ENCODE peak calls at places on chromosomes 7 and 10, in five cellular contexts. One of them, this sample, is unnamed.

GRCh38 chr7:1842321-1843221 is 172.5 kb downstream of the ELFN1 start:
- DNase-seq in fibroblast of villous mesenchyme: no peak
- DNase-seq in aorta: peak; percentile 20
- DNase-seq in H7: peak; percentile 80
- DNase-seq in AG04450: no peak
- DNase-seq in this sample: peak; percentile 14

GRCh38 chr10:33073641-33074410 is 115.8 kb upstream of the ITGB1 start:
- DNase-seq in fibroblast of villous mesenchyme: peak; percentile 70
- DNase-seq in aorta: no peak
- DNase-seq in H7: no peak
- DNase-seq in AG04450: no peak
- DNase-seq in this sample: peak; percentile 77

GRCh38 chr7:45579386-45579785 is 5.2 kb downstream of the ADCY1 start:
- DNase-seq in fibroblast of villous mesenchyme: no peak
- DNase-seq in aorta: no peak
- DNase-seq in H7: no peak
- DNase-seq in AG04450: no peak
- DNase-seq in this sample: no peak

GRCh38 chr10:102324061-102324460 is 71.4 kb upstream of the NFKB2 start:
- DNase-seq in fibroblast of villous mesenchyme: peak; percentile 50
- DNase-seq in aorta: no peak
- DNase-seq in H7: peak; percentile 35
- DNase-seq in AG04450: no peak
- DNase-seq in this sample: peak; percentile 59

GRCh38 chr7:36567699-36568436 is 156.4 kb downstream of the AOAH start:
- DNase-seq in fibroblast of villous mesenchyme: no peak
- DNase-seq in aorta: no peak
- DNase-seq in H7: no peak
- DNase-seq in AG04450: no peak
- DNase-seq in this sample: no peak

GRCh38 chr7:97269741-97270140 is 152.2 kb downstream of the SDHAF3 start:
- DNase-seq in fibroblast of villous mesenchyme: peak; percentile 28
- DNase-seq in aorta: no peak
- DNase-seq in H7: no peak
- DNase-seq in AG04450: no peak
- DNase-seq in this sample: no peak

GRCh38 chr7:26705567-26705966 is 158.8 kb downstream of the SKAP2 start:
- DNase-seq in fibroblast of villous mesenchyme: peak; percentile 82
- DNase-seq in aorta: no peak
- DNase-seq in H7: no peak
- DNase-seq in AG04450: peak; percentile 88
- DNase-seq in this sample: peak; percentile 96

GRCh38 chr7:137804819-137805218 is 42.0 kb downstream of the DGKI start:
- DNase-seq in fibroblast of villous mesenchyme: no peak
- DNase-seq in aorta: no peak
- DNase-seq in H7: no peak
- DNase-seq in AG04450: no peak
- DNase-seq in this sample: no peak

GRCh38 chr7:415646-416525 is 103.8 kb downstream of the PDGFA start:
- DNase-seq in fibroblast of villous mesenchyme: no peak
- DNase-seq in aorta: peak; percentile 34
- DNase-seq in H7: peak; percentile 56
- DNase-seq in AG04450: no peak
- DNase-seq in this sample: no peak

GRCh38 chr10:88553116-88553752 is 29.9 kb downstream of the RNLS start:
- DNase-seq in fibroblast of villous mesenchyme: peak; percentile 85
- DNase-seq in aorta: no peak
- DNase-seq in H7: peak; percentile 13
- DNase-seq in AG04450: peak; percentile 61
- DNase-seq in this sample: peak; percentile 85

GRCh38 chr7:30984359-30985107 is 20.8 kb downstream of the GHRHR start:
- DNase-seq in fibroblast of villous mesenchyme: no peak
- DNase-seq in aorta: no peak
- DNase-seq in H7: peak; percentile 84
- DNase-seq in AG04450: no peak
- DNase-seq in this sample: peak; percentile 56

GRCh38 chr7:30980751-30981150 is 17.0 kb downstream of the GHRHR start:
- DNase-seq in fibroblast of villous mesenchyme: no peak
- DNase-seq in aorta: no peak
- DNase-seq in H7: no peak
- DNase-seq in AG04450: no peak
- DNase-seq in this sample: no peak

GRCh38 chr7:30983914-30984247 is 20.1 kb downstream of the GHRHR start:
- DNase-seq in fibroblast of villous mesenchyme: no peak
- DNase-seq in aorta: no peak
- DNase-seq in H7: no peak
- DNase-seq in AG04450: no peak
- DNase-seq in this sample: no peak

GRCh38 chr7:30985756-30986155 is 22.0 kb downstream of the GHRHR start:
- DNase-seq in fibroblast of villous mesenchyme: no peak
- DNase-seq in aorta: no peak
- DNase-seq in H7: no peak
- DNase-seq in AG04450: no peak
- DNase-seq in this sample: no peak

DNA sequence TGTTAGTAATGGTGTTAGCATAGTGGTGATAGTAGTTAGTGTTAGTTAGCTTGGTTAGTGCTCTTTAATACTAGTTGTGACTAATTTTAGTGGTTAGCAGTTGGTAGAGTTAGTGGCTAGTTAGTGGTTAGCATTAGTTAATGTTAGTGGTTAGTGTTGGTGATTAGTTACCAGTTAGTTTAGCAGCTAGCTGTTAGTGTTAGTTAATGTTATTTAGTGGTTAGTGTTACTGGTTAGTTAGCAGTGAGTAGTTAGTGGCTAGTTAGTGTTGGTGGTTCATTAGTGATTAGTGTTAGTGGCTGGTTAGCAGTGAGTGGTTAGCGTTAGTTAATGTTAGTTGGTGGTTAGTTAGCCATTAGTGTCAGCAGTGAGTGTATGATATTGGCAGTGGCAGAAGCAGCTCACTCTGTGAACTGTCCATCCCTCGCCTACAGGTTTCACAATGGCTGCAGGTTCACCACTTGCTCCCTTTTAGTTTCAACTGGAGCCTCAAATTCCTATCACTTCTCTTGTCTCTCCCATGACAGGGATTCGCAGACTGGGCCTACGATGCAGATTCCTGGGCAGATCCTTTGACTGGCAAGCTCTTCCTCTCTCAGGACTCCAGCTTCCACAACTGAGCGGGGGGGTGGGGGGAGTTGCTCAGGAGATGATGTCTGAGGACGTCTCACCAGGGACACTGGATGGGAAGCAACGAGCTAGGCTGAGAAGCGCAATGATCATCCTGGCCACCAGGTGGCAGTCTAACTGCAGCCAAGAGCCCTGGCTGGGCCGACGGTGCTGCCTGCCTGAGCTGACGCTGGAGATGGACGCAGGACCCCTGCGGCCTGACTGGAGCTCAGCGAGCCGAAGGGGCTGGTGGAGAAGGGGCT is 19.5 kb downstream of the GHRHR start:
- DNase-seq in fibroblast of villous mesenchyme: peak; percentile 67
- DNase-seq in aorta: peak; percentile 87
- DNase-seq in H7: peak; percentile 91
- DNase-seq in AG04450: peak; percentile 53
- DNase-seq in this sample: peak; percentile 68
- H3K4me3 ChIP-seq in fibroblast of villous mesenchyme: no peak overlapping the region
- H3K4me3 ChIP-seq in aorta: no peak overlapping the region
- H3K4me3 ChIP-seq in H7: no peak overlapping the region
- H3K4me3 ChIP-seq in AG04450: no peak overlapping the region
- H3K4me3 ChIP-seq in this sample: no peak overlapping the region

GRCh38 chr7:94231333-94231732 is 163.4 kb upstream of the COL1A2 start:
- DNase-seq in fibroblast of villous mesenchyme: peak; percentile 26
- DNase-seq in aorta: no peak
- DNase-seq in H7: no peak
- DNase-seq in AG04450: no peak
- DNase-seq in this sample: no peak

GRCh38 chr7:94223375-94224084 is 171.2 kb upstream of the COL1A2 start:
- DNase-seq in fibroblast of villous mesenchyme: peak; percentile 73
- DNase-seq in aorta: no peak
- DNase-seq in H7: peak; percentile 18
- DNase-seq in AG04450: peak; percentile 34
- DNase-seq in this sample: peak; percentile 50

GRCh38 chr7:94228223-94228622 is 166.5 kb upstream of the COL1A2 start:
- DNase-seq in fibroblast of villous mesenchyme: no peak
- DNase-seq in aorta: no peak
- DNase-seq in H7: peak; percentile 7
- DNase-seq in AG04450: no peak
- DNase-seq in this sample: no peak

DNA sequence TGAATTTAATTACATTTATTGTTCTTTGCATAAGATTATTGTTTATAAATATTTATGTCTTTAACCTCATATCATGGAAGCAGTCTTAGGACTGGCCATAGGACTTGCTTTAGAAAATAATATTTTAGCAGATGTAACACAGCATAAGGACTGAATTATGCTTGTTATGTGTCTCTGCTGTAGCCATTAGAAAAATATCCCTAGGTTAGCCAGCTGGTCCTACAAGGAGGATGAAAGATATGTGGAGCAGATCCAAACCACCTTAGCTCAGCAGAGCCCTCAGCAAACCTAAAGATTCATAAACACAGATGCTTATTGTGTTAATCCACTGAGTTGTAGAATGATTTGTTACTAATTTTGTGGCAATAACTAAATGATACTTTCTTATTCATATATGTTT is 166.0 kb upstream of the COL1A2 start:
- DNase-seq in fibroblast of villous mesenchyme: peak; percentile 20
- DNase-seq in aorta: no peak
- DNase-seq in H7: no peak
- DNase-seq in AG04450: no peak
- DNase-seq in this sample: peak; percentile 65
- H3K4me3 ChIP-seq in fibroblast of villous mesenchyme: no peak overlapping the region
- H3K4me3 ChIP-seq in aorta: no peak overlapping the region
- H3K4me3 ChIP-seq in H7: no peak overlapping the region
- H3K4me3 ChIP-seq in AG04450: no peak overlapping the region
- H3K4me3 ChIP-seq in this sample: no peak overlapping the region

GRCh38 chr7:4684826-4685225 is 2.7 kb downstream of the FOXK1 start:
- DNase-seq in fibroblast of villous mesenchyme: no peak
- DNase-seq in aorta: peak; percentile 20
- DNase-seq in H7: no peak
- DNase-seq in AG04450: no peak
- DNase-seq in this sample: no peak
- H3K4me3 ChIP-seq in fibroblast of villous mesenchyme: peak overlapping the region; percentile 87
- H3K4me3 ChIP-seq in aorta: peak overlapping the region; percentile 80
- H3K4me3 ChIP-seq in H7: no peak overlapping the region
- H3K4me3 ChIP-seq in AG04450: peak overlapping the region; percentile 87
- H3K4me3 ChIP-seq in this sample: peak overlapping the region; percentile 89

GRCh38 chr10:73648252-73648651 is 7.0 kb upstream of the MYOZ1 start:
- DNase-seq in fibroblast of villous mesenchyme: peak; percentile 7
- DNase-seq in aorta: peak; percentile 56
- DNase-seq in H7: peak; percentile 79
- DNase-seq in AG04450: no peak
- DNase-seq in this sample: no peak
- H3K4me3 ChIP-seq in fibroblast of villous mesenchyme: peak overlapping the region; percentile 61
- H3K4me3 ChIP-seq in aorta: peak overlapping the region; percentile 59
- H3K4me3 ChIP-seq in H7: peak overlapping the region; percentile 57
- H3K4me3 ChIP-seq in AG04450: peak overlapping the region; percentile 27
- H3K4me3 ChIP-seq in this sample: peak overlapping the region; percentile 60

DNA sequence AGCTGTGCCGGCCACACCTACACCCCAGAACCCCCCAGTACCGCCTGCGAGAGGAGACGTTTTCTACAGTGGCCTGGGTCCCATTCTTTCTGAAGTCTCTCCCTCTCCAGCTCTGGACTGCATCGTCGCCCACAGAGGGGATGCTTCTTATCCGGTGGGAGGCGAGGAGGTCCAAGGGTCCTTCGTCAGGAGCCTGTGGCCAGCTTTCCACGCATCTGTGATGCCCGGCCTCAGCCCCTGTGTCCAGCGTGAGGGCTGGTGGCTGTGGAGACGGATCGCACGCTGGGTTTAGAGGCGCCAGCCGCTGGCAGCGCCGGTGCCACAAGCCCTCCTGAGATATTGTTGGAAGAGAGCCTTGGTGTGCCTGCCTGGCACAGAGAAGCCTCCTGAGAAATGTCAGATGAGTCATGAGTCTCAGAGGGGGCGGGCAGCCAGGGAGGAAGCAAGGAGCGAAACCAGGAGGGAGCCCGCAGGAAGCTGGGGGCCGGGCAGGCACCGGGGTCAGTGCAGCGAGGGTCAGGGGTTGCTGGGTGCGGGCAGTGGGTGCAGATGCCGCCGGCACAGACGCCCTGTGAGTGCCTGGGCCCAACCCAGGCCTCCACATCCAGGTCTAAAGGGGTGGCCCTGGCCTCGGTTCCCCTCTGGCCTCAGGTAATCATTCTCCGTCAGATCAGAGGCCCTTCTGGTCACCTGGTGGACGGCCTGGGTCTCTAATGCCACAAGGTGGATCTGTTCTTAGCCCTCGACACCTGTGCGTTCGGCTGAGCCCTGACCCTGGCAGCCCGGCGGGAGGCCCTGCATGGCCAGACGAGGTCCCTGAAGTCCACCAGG is 86.0 kb upstream of the DIP2C start:
- DNase-seq in fibroblast of villous mesenchyme: no peak
- DNase-seq in aorta: peak; percentile 77
- DNase-seq in H7: peak; percentile 43
- DNase-seq in AG04450: no peak
- DNase-seq in this sample: peak; percentile 18
- H3K4me3 ChIP-seq in fibroblast of villous mesenchyme: no peak overlapping the region
- H3K4me3 ChIP-seq in aorta: no peak overlapping the region
- H3K4me3 ChIP-seq in H7: no peak overlapping the region
- H3K4me3 ChIP-seq in AG04450: no peak overlapping the region
- H3K4me3 ChIP-seq in this sample: no peak overlapping the region

This sample was measured in AG10803.